ENCODE peak calls at places on chromosomes 2 and 18, in eight cellular contexts. G is gastrocnemius medialis, B is retinal pigment epithelial cell, Q is uterus, J is MCF 10A, D is cardiac muscle cell, N is AG09309, W is left ventricle myocardium inferior. Z is an unnamed sample.

GRCh38 chr2:16890081-16890480 is 224.4 kb upstream of the CYRIA start:
- DNase-seq in G (no peak), B (no peak), Q (no peak), J (peak), D (no peak), N (no peak), W (no peak), Z (peak)

GRCh38 chr2:106983305-106983704 is 97.3 kb upstream of the ST6GAL2 start:
- DNase-seq in G (no peak), B (no peak), Q (no peak), J (no peak), D (no peak), N (no peak), W (no peak), Z (no peak)

GRCh38 chr18:62814114-62814759 is 98.9 kb downstream of the PHLPP1 start:
- DNase-seq in G (no peak), B (peak), Q (no peak), J (no peak), D (peak), N (no peak), W (no peak), Z (no peak)

GRCh38 chr2:144430722-144431163 is 89.2 kb downstream of the ZEB2 start:
- DNase-seq in G (no peak), B (peak), Q (peak), J (no peak), D (peak), N (no peak), W (no peak), Z (no peak)

GRCh38 chr2:586518-587370 is 90.5 kb downstream of the TMEM18 start:
- DNase-seq in G (no peak), B (no peak), Q (no peak), J (no peak), D (no peak), N (no peak), W (no peak), Z (no peak)

GRCh38 chr2:105782646-105783045 is 37.9 kb downstream of the NCK2 start:
- DNase-seq in G (no peak), B (no peak), Q (no peak), J (no peak), D (no peak), N (no peak), W (no peak), Z (no peak)

GRCh38 chr2:120736955-120737801 is 1.5 kb downstream of the GLI2 start:
- DNase-seq in G (no peak), B (peak), Q (peak), J (peak), D (peak), N (peak), W (peak), Z (no peak)

GRCh38 chr2:62287895-62288589 is 92.1 kb downstream of the B3GNT2 start:
- DNase-seq in G (peak), B (no peak), Q (peak), J (peak), D (peak), N (no peak), W (peak), Z (no peak)

GRCh38 chr2:241205086-241205485 is 16.6 kb downstream of the ANO7 start:
- DNase-seq in G (no peak), B (no peak), Q (no peak), J (no peak), D (no peak), N (no peak), W (no peak), Z (no peak)

GRCh38 chr2:199596549-199596948 is 138.8 kb upstream of the SATB2 start:
- DNase-seq in G (no peak), B (no peak), Q (no peak), J (peak), D (peak), N (no peak), W (no peak), Z (no peak)

GRCh38 chr2:198913394-198914152 is 544.2 kb downstream of the SATB2 start:
- DNase-seq in G (no peak), B (no peak), Q (no peak), J (no peak), D (no peak), N (no peak), W (no peak), Z (no peak)

GRCh38 chr2:213995400-213996105 is 415.3 kb upstream of the VWC2L start:
- DNase-seq in G (no peak), B (peak), Q (no peak), J (peak), D (peak), N (peak), W (no peak), Z (no peak)

GRCh38 chr18:11124054-11124453 is 25.3 kb downstream of the PIEZO2 start:
- DNase-seq in G (no peak), B (no peak), Q (no peak), J (no peak), D (peak), N (no peak), W (no peak), Z (no peak)

GRCh38 chr2:170217778-170218251 is 39.9 kb downstream of the MYO3B start:
- DNase-seq in G (no peak), B (no peak), Q (no peak), J (no peak), D (peak), N (peak), W (no peak), Z (no peak)

GRCh38 chr2:102251042-102251848 is 60.1 kb upstream of the IL1RL1 start:
- DNase-seq in G (no peak), B (no peak), Q (peak), J (no peak), D (peak), N (no peak), W (peak), Z (peak)

GRCh38 chr18:32454667-32455066 is 16.0 kb downstream of the GAREM1 start:
- DNase-seq in G (no peak), B (no peak), Q (no peak), J (peak), D (no peak), N (no peak), W (no peak), Z (no peak)

GRCh38 chr2:135159191-135159590 is 107.1 kb downstream of the RAB3GAP1 start:
- DNase-seq in G (no peak), B (no peak), Q (no peak), J (no peak), D (no peak), N (no peak), W (no peak), Z (no peak)

GRCh38 chr2:128444044-128444771 is 125.5 kb upstream of the HS6ST1 start:
- DNase-seq in G (no peak), B (no peak), Q (no peak), J (no peak), D (no peak), N (no peak), W (no peak), Z (peak)

GRCh38 chr2:74834806-74835755 is 1.2 kb downstream of the HK2 start:
- DNase-seq in G (no peak), B (no peak), Q (peak), J (peak), D (peak), N (no peak), W (peak), Z (peak)

GRCh38 chr2:229130522-229130921 is 140.6 kb downstream of the PID1 start:
- DNase-seq in G (no peak), B (no peak), Q (no peak), J (no peak), D (peak), N (no peak), W (no peak), Z (no peak)

GRCh38 chr2:229133155-229133772 is 137.8 kb downstream of the PID1 start:
- DNase-seq in G (no peak), B (no peak), Q (no peak), J (peak), D (peak), N (no peak), W (no peak), Z (no peak)

GRCh38 chr2:229127471-229127870 is 143.6 kb downstream of the PID1 start:
- DNase-seq in G (no peak), B (no peak), Q (no peak), J (no peak), D (no peak), N (no peak), W (no peak), Z (no peak)

GRCh38 chr2:229129738-229130371 is 141.2 kb downstream of the PID1 start:
- DNase-seq in G (no peak), B (no peak), Q (no peak), J (no peak), D (peak), N (no peak), W (no peak), Z (no peak)

GRCh38 chr2:229132236-229132635 is 138.9 kb downstream of the PID1 start:
- DNase-seq in G (no peak), B (no peak), Q (no peak), J (no peak), D (no peak), N (no peak), W (no peak), Z (no peak)
- TF ChIP-seq CTCF in G (no peak), B (no peak), Q (no peak), J (no peak), D (no peak), N (no peak), W (no peak), Z (no peak)

DNA sequence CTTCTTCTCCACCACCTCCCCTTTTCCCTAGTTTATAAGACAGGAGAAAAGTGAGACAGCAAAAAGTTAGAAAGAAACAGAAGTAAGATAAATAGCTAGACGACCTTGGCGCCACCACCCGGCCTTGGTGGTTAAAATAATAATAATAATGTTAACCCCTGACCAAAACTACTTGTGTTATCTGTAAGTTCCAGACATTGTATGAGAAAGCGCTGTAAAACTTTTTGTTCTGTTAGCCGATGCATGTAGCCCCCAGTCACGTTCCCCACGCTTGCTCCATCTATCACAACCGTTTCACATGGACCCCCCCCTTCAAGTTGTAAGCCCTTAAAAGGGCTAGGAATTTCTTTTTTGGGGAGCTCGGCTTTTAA is 1.5 kb upstream of the BUB1 start:
- DNase-seq in G (no peak), B (no peak), Q (no peak), J (peak), D (peak), N (no peak), W (no peak), Z (no peak)
- TF ChIP-seq CTCF in G (no peak), B (peak), Q (no peak), J (no peak), D (peak), N (no peak), W (no peak), Z (no peak)

DNA sequence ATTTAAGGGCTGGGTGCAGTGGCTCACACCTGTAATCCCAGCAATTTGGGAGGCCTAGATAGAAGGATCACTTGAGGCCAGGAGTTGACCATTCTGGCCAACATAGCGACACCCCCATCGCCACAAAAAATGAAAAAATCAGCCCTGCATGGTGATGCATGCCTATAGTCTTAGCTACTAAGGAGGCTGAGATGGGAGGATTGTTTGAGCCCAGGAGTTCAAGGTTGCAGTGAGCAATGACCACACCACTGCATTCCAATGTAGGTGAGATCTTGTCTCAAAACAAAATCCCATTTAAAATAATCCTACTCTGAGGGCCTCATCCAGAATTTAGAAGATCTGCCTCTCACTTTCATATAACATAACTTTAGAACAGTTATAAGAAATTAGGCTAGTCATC is 2.7 kb upstream of the SERTAD2 start:
- DNase-seq in G (no peak), B (no peak), Q (no peak), J (no peak), D (no peak), N (no peak), W (no peak), Z (no peak)
- TF ChIP-seq CTCF in G (no peak), B (no peak), Q (no peak), J (no peak), D (no peak), N (no peak), W (no peak), Z (no peak)

DNA sequence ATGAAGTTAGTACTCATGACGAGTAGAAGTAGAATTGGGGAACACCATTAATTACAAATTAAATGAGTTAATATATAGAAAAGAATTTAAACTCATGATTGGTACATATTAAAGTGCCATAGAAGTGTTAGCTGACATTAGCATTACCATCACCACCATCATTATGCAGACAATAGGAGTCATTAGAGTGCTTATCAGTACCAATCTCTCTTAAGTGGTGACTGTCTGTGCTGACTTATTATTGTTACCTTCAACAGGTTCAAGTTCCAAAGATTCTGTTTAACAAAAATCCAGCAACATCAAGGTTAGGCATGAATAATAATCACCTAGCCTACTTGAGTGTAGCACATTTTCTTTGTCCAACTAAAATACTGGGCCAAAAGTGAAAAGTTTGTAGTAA is 108.8 kb upstream of the MAPRE2 start:
- DNase-seq in G (no peak), B (no peak), Q (no peak), J (no peak), D (no peak), N (no peak), W (no peak), Z (no peak)
- TF ChIP-seq CTCF in G (no peak), B (no peak), Q (no peak), J (no peak), D (no peak), N (no peak), W (no peak), Z (no peak)

DNA sequence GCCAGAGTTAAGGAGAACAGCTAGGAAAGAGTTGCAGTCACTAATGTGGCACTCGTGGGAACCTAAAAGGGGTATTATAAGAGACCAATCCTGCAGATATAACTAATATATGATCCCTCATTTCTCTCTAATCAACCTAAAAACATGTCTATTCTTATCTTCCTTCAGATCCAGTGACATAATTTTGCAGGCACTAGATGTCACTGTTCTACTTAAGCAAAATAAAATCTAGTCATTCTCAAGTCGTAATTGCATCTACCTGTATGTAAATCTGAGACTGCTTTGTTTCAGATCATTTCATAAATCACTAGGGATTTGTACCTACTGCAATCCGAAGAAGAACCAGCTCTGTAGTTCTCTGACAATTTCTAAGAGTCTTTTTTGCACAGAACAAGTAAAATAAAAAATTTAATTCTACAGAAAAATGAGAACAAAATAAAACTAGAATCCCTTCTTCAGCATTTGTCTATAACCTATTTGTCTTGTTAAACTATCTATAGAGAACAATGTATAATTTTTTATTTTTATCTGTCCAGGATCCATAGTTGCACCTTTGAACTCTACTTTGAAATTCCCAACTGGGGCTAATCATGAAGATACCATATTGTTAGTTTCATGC is 56.5 kb upstream of the ERBB4 start:
- DNase-seq in G (no peak), B (no peak), Q (no peak), J (peak), D (peak), N (peak), W (no peak), Z (no peak)
- TF ChIP-seq CTCF in G (no peak), B (peak), Q (no peak), J (peak), D (no peak), N (peak), W (no peak), Z (no peak)